ENCODE peak calls at places on chromosomes 13 and 19, in six cellular contexts. K is neuronal stem cell, B is mesenchymal stem cell, R is H1, M is IMR-90, D is trophoblast cell. G is an unnamed sample.

GRCh38 chr13:40345654-40346372 is 320.6 kb downstream of the FOXO1 start:
- DNase-seq in K (no peak), D (no peak), R (no peak), M (no peak), B (no peak), G (peak)

GRCh38 chr13:113153810-113154748 is 4.4 kb upstream of the PROZ start:
- DNase-seq in K (peak), B (peak), D (peak), R (no peak), M (peak), G (peak)

GRCh38 chr13:42538996-42539395 is 35.0 kb upstream of the TNFSF11 start:
- DNase-seq in M (no peak), B (no peak), K (no peak), D (no peak), R (no peak), G (no peak)

GRCh38 chr13:104875008-104875762 is 1660.3 kb downstream of the EFNB2 start:
- DNase-seq in B (peak), R (no peak), M (no peak), K (no peak), D (no peak), G (no peak)

GRCh38 chr19:48925240-48925843 is 8.2 kb upstream of the DHDH start:
- DNase-seq in M (peak), K (no peak), B (no peak), D (no peak), R (no peak), G (no peak)

GRCh38 chr13:76380436-76381065 is 505.7 kb downstream of the KCTD12 start:
- DNase-seq in M (peak), R (no peak), D (no peak), K (no peak), B (no peak), G (no peak)

GRCh38 chr19:14006766-14007562 is 844 bp upstream of the RFX1 start:
- DNase-seq in D (peak), R (no peak), K (no peak), B (no peak), M (no peak), G (peak)

GRCh38 chr19:40771101-40771539 is 4.2 kb upstream of the MIA start:
- DNase-seq in B (no peak), M (no peak), K (no peak), R (no peak), D (no peak), G (no peak)

GRCh38 chr19:28397311-28397710 is 815.6 kb downstream of the UQCRFS1 start:
- DNase-seq in B (no peak), K (no peak), R (no peak), M (no peak), D (no peak), G (no peak)

GRCh38 chr13:49499889-49500660 is 4.3 kb downstream of the PHF11 start:
- DNase-seq in R (no peak), M (peak), D (no peak), B (peak), K (no peak), G (no peak)

GRCh38 chr19:35641515-35642151 is at the start of gene ETV2:
- DNase-seq in R (no peak), B (peak), K (no peak), D (no peak), M (peak), G (peak)

GRCh38 chr13:29760561-29760960 is 89.9 kb downstream of the UBL3 start:
- DNase-seq in M (no peak), B (no peak), R (no peak), K (no peak), D (no peak), G (no peak)

GRCh38 chr13:101149735-101150380 is 266.4 kb downstream of the NALCN start:
- DNase-seq in B (peak), M (peak), R (no peak), D (no peak), K (peak), G (peak)

GRCh38 chr19:14516048-14516534 is 2.1 kb downstream of the DNAJB1 start:
- DNase-seq in B (no peak), K (no peak), M (no peak), R (no peak), D (no peak), G (no peak)

GRCh38 chr19:40810160-40810559 is 11.2 kb downstream of the EGLN2 start:
- DNase-seq in K (no peak), M (no peak), D (no peak), R (no peak), B (no peak), G (no peak)

GRCh38 chr13:111359237-111359915 is 38.9 kb downstream of the TEX29 start:
- DNase-seq in K (peak), M (peak), B (no peak), R (no peak), D (no peak), G (peak)

GRCh38 chr13:23433171-23434153 is at the start of gene SACS:
- DNase-seq in B (peak), M (peak), R (peak), D (no peak), K (peak), G (peak)

GRCh38 chr19:54189020-54189667 is at the start of gene MBOAT7:
- DNase-seq in D (no peak), R (no peak), M (no peak), K (no peak), B (no peak), G (no peak)

GRCh38 chr13:61255035-61255796 is 160.4 kb downstream of the PCDH20 start:
- DNase-seq in B (no peak), R (no peak), M (no peak), K (no peak), D (no peak), G (no peak)

GRCh38 chr13:20475927-20476691 is 49.5 kb downstream of the CRYL1 start:
- DNase-seq in K (no peak), D (no peak), M (no peak), B (no peak), R (no peak), G (no peak)

GRCh38 chr13:75461314-75461713 is 20.7 kb downstream of the TBC1D4 start:
- DNase-seq in R (no peak), M (peak), K (no peak), D (no peak), B (no peak), G (no peak)

DNA sequence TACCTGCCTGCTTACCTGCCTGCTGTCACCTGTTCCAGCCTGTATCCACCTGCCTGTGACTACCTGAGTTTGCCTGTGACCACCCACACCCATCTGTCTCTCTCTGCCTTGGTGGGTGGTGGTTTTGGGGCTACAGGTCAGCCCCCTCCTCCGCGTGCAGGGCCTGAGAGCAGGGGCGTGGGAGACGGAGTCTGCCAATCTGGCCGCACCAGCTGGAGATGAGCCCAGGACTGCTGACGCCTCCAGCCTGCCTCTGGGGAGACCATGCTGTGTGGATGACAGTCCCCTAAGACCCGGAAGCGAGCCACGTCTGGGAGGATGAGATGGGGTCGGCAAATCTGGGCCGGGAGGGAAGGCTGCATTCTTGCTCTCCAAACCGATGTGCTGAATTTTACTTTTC is 15.9 kb upstream of the KCTD15 start:
- DNase-seq in R (no peak), D (no peak), B (no peak), M (no peak), K (no peak), G (no peak)
- H2AFZ ChIP-seq in R (no peak), D (no peak), B (no peak), M (peak), K (no peak), G (no peak)

GRCh38 chr19:50835103-50835784 is 1.9 kb upstream of the KLK15 start:
- DNase-seq in K (no peak), R (no peak), D (no peak), B (peak), M (no peak), G (no peak)

GRCh38 chr19:50835785-50836542 is 2.6 kb upstream of the KLK15 start:
- DNase-seq in K (peak), B (peak), R (no peak), D (peak), M (peak), G (peak)

GRCh38 chr19:50836543-50837195 is 3.3 kb upstream of the KLK15 start:
- DNase-seq in B (no peak), D (no peak), M (no peak), K (no peak), R (no peak), G (no peak)

GRCh38 chr19:50838239-50838638 is 4.9 kb upstream of the KLK15 start:
- DNase-seq in K (no peak), B (peak), R (no peak), M (no peak), D (no peak), G (no peak)

DNA sequence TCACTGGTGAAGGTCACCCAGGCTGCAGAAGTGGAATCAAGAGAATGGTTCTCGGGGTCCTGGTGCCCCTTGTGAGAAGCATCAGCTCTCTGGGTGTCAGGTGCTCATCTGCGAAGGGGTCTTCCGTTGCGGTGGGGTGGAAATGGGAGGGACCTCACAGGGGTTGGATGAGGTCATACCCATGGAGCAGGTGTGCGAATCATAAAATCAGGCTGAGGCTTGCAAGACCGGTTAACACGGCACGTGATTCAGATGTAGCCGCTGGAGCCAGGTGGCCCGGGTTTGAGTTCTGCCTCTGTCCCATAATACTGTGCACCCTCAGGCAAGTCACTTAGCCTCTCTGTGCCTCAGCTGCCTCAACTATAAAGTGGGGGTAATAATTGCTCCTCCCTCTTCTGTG is 3.9 kb upstream of the KLK15 start:
- DNase-seq in K (no peak), D (no peak), R (no peak), B (no peak), M (no peak), G (no peak)
- H3K23ac ChIP-seq in K (no peak), D (no peak), R (no peak), B (no peak), M (no peak), G (no peak)

DNA sequence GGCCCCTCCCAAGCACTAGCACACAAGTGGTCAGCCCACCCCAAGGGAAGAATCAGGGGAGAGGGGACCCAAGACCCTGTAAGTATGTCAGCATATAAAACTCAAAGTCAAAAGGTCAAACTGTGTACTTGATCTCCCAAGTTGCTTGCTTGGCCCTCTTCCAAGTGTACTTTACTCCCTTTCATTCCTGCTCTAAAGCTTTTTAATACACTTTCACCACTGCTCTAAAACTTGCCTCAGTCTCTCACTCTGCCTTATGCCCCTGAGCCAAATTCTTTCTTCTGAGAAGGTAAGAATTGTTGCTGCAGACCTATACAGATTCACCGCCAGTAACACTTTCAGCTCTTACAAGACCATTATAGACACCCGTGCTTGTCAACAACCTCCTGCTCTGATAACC is 15.1 kb upstream of the RNASEH2B start:
- DNase-seq in B (no peak), K (no peak), D (no peak), M (no peak), R (no peak), G (no peak)
- H2BK5ac ChIP-seq in B (no peak), K (no peak), D (no peak), M (no peak), R (peak), G (no peak)

GRCh38 chr19:33040994-33041827 is 23.5 kb downstream of the RHPN2 start:
- DNase-seq in M (no peak), D (no peak), R (no peak), K (no peak), B (peak), G (no peak)
- H2AFZ ChIP-seq in M (no peak), D (no peak), R (no peak), K (no peak), B (no peak), G (no peak)

G was measured in H9.